ENCODE peak calls at places on chromosomes 6 and 20, in six cellular contexts. I, R, X, J, Q and S are unnamed samples. For H3K4me1, the result is how much of the 10 kb centered on the place peaks cover.

GRCh38 chr6:139443226-139444112 is 69.0 kb upstream of the CITED2 start:
- DNase-seq in I (no peak), Q (no peak), X (peak), R (no peak), J (no peak), S (no peak)

GRCh38 chr6:37451411-37452273 is 18.6 kb downstream of the CMTR1 start:
- DNase-seq in R (no peak), Q (no peak), I (no peak), J (no peak), X (no peak), S (no peak)

GRCh38 chr6:100296810-100297544 is 167.7 kb downstream of the SIM1 start:
- DNase-seq in R (no peak), X (no peak), J (no peak), I (no peak), Q (no peak), S (no peak)

GRCh38 chr6:145071836-145072235 is 663.5 kb downstream of the EPM2A start:
- DNase-seq in R (no peak), X (no peak), Q (no peak), J (no peak), I (no peak), S (no peak)

GRCh38 chr6:132388291-132388690 is 13.0 kb downstream of the MOXD1 start:
- DNase-seq in J (no peak), R (no peak), I (no peak), X (no peak), Q (no peak), S (no peak)

GRCh38 chr6:147768969-147769368 is 260.5 kb downstream of the SAMD5 start:
- DNase-seq in X (no peak), I (no peak), R (no peak), Q (no peak), J (no peak), S (no peak)

GRCh38 chr20:33731693-33732165 is at the start of gene ZNF341:
- DNase-seq in I (peak), Q (peak), X (peak), R (peak), J (peak), S (no peak)

GRCh38 chr6:52375780-52376556 is 14.0 kb downstream of the PAQR8 start:
- DNase-seq in R (no peak), J (no peak), Q (no peak), I (no peak), X (no peak), S (no peak)

GRCh38 chr6:74785236-74785635 is 420.6 kb downstream of the COL12A1 start:
- DNase-seq in Q (no peak), J (no peak), R (no peak), I (no peak), X (no peak), S (no peak)

GRCh38 chr20:20405619-20406018 is 37.7 kb downstream of the INSM1 start:
- DNase-seq in X (no peak), R (no peak), J (no peak), Q (no peak), I (no peak), S (no peak)

GRCh38 chr6:29992792-29993191 is 50.5 kb downstream of the HLA-A start:
- DNase-seq in Q (no peak), I (no peak), X (no peak), R (no peak), J (no peak), S (no peak)
- TF ChIP-seq CTCF in Q (no peak), I (no peak), X (no peak), R (no peak), J (no peak), S (no peak)

DNA sequence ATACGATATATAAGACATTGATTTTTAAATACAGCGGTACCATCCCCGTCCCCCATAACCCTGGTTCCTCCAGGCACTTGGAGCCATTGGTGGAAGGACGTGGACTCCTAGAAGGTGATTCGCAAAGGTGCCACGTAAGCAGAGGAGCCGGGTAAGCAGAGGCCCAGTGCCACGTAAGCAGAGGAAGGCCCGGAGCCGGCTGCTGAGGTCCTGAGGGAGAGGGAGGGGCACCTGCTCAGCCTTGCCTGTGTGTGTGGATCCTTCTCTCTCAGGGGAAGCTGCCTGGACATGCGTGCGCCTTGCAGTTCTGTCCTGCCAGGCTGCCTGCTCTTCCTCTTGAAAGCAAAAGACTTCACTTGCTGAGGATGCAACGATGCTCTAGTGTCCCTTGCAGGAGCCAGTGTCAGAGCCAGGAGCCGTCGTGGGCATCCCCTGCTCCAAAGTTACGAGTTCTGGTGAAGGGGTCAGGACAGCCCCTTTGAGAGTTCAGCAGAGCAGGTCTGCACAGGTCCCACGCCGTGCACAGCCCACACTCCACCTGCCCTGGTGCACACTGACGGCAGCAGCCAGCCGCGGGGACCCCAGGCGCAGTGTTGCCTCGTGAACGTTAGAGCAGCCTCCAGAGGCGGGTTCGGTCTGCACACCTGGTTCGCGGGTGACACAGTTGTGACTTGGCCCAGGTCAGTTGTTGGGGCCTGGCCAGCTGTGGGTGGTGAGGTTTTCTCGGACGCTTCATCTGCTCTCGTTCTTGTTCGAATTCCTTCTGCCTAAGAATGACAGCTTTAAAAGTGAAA is 1.8 kb upstream of the NKAIN4 start:
- DNase-seq in X (no peak), I (no peak), Q (no peak), J (no peak), R (no peak), S (no peak)
- H3K4me1 ChIP-seq in X (under half), I (under half), Q (under half), J (under half), R (under half), S (half or more)

GRCh38 chr6:85285146-85285545 is 164.7 kb upstream of the NT5E start:
- DNase-seq in I (no peak), Q (no peak), X (no peak), R (no peak), J (no peak), S (no peak)
- TF ChIP-seq CTCF in I (no peak), Q (no peak), X (no peak), R (no peak), J (no peak), S (no peak)

GRCh38 chr6:146287691-146288369 is 255.8 kb upstream of the RAB32 start:
- DNase-seq in Q (no peak), J (no peak), X (no peak), I (no peak), R (no peak), S (no peak)

GRCh38 chr6:146282837-146283236 is 254.0 kb downstream of the GRM1 start:
- DNase-seq in X (no peak), J (no peak), I (no peak), R (no peak), Q (no peak), S (no peak)

GRCh38 chr6:146289816-146290588 is 253.6 kb upstream of the RAB32 start:
- DNase-seq in Q (no peak), X (no peak), J (no peak), I (no peak), R (no peak), S (no peak)

GRCh38 chr6:146290589-146290901 is 253.1 kb upstream of the RAB32 start:
- DNase-seq in J (no peak), I (no peak), R (no peak), X (no peak), Q (no peak), S (no peak)

DNA sequence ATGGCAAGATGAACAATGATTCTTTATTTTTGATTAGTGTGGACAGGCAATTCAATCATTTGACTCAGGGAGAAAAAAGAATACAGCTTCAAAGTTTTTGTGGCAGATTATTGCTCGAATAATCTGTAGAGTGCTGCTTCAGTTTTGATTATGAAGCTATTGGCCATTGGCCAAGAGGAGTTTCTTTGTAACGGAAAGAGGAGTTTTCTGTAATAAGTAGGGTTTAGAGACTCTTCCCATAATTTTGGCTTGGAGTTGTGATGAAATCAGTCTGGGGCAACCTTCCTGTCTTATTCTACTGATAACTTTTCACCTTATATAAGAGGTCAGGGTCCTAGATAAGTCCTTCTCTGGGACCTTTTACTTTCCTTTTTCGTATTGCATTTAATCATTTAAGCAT is 256.7 kb upstream of the RAB32 start:
- DNase-seq in X (no peak), R (no peak), I (no peak), J (no peak), Q (no peak), S (no peak)
- H3K4me1 ChIP-seq in X (under half), R (under half), I (under half), J (under half), Q (under half), S (under half)